ENCODE peak calls at places on chromosomes 2 and 18, in four cellular contexts. One of them, this sample, is unnamed.

GRCh38 chr2:37713258-37713700 is 41.8 kb upstream of the CDC42EP3 start:
- DNase-seq in thoracic aorta: no peak
- DNase-seq in CD4-positive, alpha-beta memory T cell: no peak
- DNase-seq in NCI-H82: no peak
- DNase-seq in this sample: no peak

GRCh38 chr18:51236225-51236624 is 38.7 kb upstream of the MEX3C start:
- DNase-seq in NCI-H82: no peak
- DNase-seq in CD4-positive, alpha-beta memory T cell: no peak
- DNase-seq in thoracic aorta: no peak
- DNase-seq in this sample: no peak

GRCh38 chr18:29383311-29384273 is 1206.7 kb upstream of the CDH2 start:
- DNase-seq in thoracic aorta: no peak
- DNase-seq in NCI-H82: peak
- DNase-seq in CD4-positive, alpha-beta memory T cell: no peak
- DNase-seq in this sample: no peak

GRCh38 chr2:117980783-117981676 is 32.8 kb downstream of the CCDC93 start:
- DNase-seq in CD4-positive, alpha-beta memory T cell: no peak
- DNase-seq in thoracic aorta: no peak
- DNase-seq in NCI-H82: no peak
- DNase-seq in this sample: no peak

GRCh38 chr2:101619191-101619591 is 78.3 kb upstream of the MAP4K4 start:
- DNase-seq in thoracic aorta: no peak
- DNase-seq in NCI-H82: no peak
- DNase-seq in CD4-positive, alpha-beta memory T cell: no peak
- DNase-seq in this sample: no peak

GRCh38 chr2:44139741-44140140 is 28.9 kb upstream of the PPM1B start:
- DNase-seq in thoracic aorta: no peak
- DNase-seq in NCI-H82: no peak
- DNase-seq in CD4-positive, alpha-beta memory T cell: no peak
- DNase-seq in this sample: no peak

GRCh38 chr2:9174771-9175441 is 31.7 kb upstream of the ASAP2 start:
- DNase-seq in NCI-H82: no peak
- DNase-seq in CD4-positive, alpha-beta memory T cell: no peak
- DNase-seq in thoracic aorta: no peak
- DNase-seq in this sample: no peak

GRCh38 chr2:153986488-153987229 is 114.9 kb downstream of the GALNT13 start:
- DNase-seq in CD4-positive, alpha-beta memory T cell: no peak
- DNase-seq in thoracic aorta: no peak
- DNase-seq in NCI-H82: peak
- DNase-seq in this sample: no peak

GRCh38 chr2:120765911-120766757 is 30.5 kb downstream of the GLI2 start:
- DNase-seq in thoracic aorta: peak
- DNase-seq in NCI-H82: no peak
- DNase-seq in CD4-positive, alpha-beta memory T cell: no peak
- DNase-seq in this sample: peak

GRCh38 chr18:6279308-6279707 is 135.4 kb downstream of the L3MBTL4 start:
- DNase-seq in CD4-positive, alpha-beta memory T cell: no peak
- DNase-seq in NCI-H82: no peak
- DNase-seq in thoracic aorta: no peak
- DNase-seq in this sample: no peak

GRCh38 chr2:240573071-240573515 is 4.8 kb downstream of the RNPEPL1 start:
- DNase-seq in thoracic aorta: no peak
- DNase-seq in NCI-H82: no peak
- DNase-seq in CD4-positive, alpha-beta memory T cell: peak
- DNase-seq in this sample: no peak

GRCh38 chr2:168365094-168365621 is 90.9 kb upstream of the CERS6 start:
- DNase-seq in thoracic aorta: no peak
- DNase-seq in CD4-positive, alpha-beta memory T cell: no peak
- DNase-seq in NCI-H82: no peak
- DNase-seq in this sample: no peak

GRCh38 chr2:20241973-20242726 is 17.2 kb upstream of the SDC1 start:
- DNase-seq in CD4-positive, alpha-beta memory T cell: no peak
- DNase-seq in thoracic aorta: no peak
- DNase-seq in NCI-H82: no peak
- DNase-seq in this sample: no peak

GRCh38 chr2:15890936-15891905 is 49.1 kb upstream of the MYCN start:
- DNase-seq in CD4-positive, alpha-beta memory T cell: no peak
- DNase-seq in thoracic aorta: no peak
- DNase-seq in NCI-H82: no peak
- DNase-seq in this sample: no peak

GRCh38 chr18:55290898-55291297 is 297.1 kb downstream of the TCF4 start:
- DNase-seq in NCI-H82: no peak
- DNase-seq in thoracic aorta: no peak
- DNase-seq in CD4-positive, alpha-beta memory T cell: no peak
- DNase-seq in this sample: no peak

GRCh38 chr2:37907480-37908070 is 17.5 kb upstream of the RMDN2 start:
- DNase-seq in NCI-H82: no peak
- DNase-seq in CD4-positive, alpha-beta memory T cell: no peak
- DNase-seq in thoracic aorta: no peak
- DNase-seq in this sample: no peak

GRCh38 chr18:36321636-36322407 is 24.3 kb downstream of the FHOD3 start:
- DNase-seq in CD4-positive, alpha-beta memory T cell: no peak
- DNase-seq in NCI-H82: no peak
- DNase-seq in thoracic aorta: no peak
- DNase-seq in this sample: no peak

GRCh38 chr2:73776381-73776780 is 3.5 kb downstream of the DUSP11 start:
- DNase-seq in thoracic aorta: no peak
- DNase-seq in NCI-H82: no peak
- DNase-seq in CD4-positive, alpha-beta memory T cell: no peak
- DNase-seq in this sample: no peak

GRCh38 chr2:176534798-176535479 is 265.7 kb downstream of the MTX2 start:
- DNase-seq in CD4-positive, alpha-beta memory T cell: no peak
- DNase-seq in NCI-H82: no peak
- DNase-seq in thoracic aorta: no peak
- DNase-seq in this sample: no peak

GRCh38 chr2:203532957-203533695 is 2.0 kb downstream of the RAPH1 start:
- DNase-seq in NCI-H82: peak
- DNase-seq in CD4-positive, alpha-beta memory T cell: no peak
- DNase-seq in thoracic aorta: no peak
- DNase-seq in this sample: no peak

GRCh38 chr2:197101519-197101918 is 175.0 kb upstream of the PGAP1 start:
- DNase-seq in thoracic aorta: no peak
- DNase-seq in NCI-H82: no peak
- DNase-seq in CD4-positive, alpha-beta memory T cell: no peak
- DNase-seq in this sample: no peak

GRCh38 chr2:70039366-70039765 is 47.9 kb upstream of the PCBP1 start:
- DNase-seq in NCI-H82: peak
- DNase-seq in CD4-positive, alpha-beta memory T cell: no peak
- DNase-seq in thoracic aorta: no peak
- DNase-seq in this sample: no peak

GRCh38 chr18:1708006-1708405 is 803.3 kb downstream of the ADCYAP1 start:
- DNase-seq in NCI-H82: no peak
- DNase-seq in CD4-positive, alpha-beta memory T cell: no peak
- DNase-seq in thoracic aorta: no peak
- DNase-seq in this sample: no peak

GRCh38 chr2:220296174-220296573 is 668.7 kb downstream of the SLC4A3 start:
- DNase-seq in thoracic aorta: no peak
- DNase-seq in NCI-H82: peak
- DNase-seq in CD4-positive, alpha-beta memory T cell: no peak
- DNase-seq in this sample: no peak

GRCh38 chr2:45009303-45009927 is at the start of gene SIX2:
- DNase-seq in NCI-H82: peak
- DNase-seq in thoracic aorta: peak
- DNase-seq in CD4-positive, alpha-beta memory T cell: no peak
- DNase-seq in this sample: peak

GRCh38 chr2:137705296-137705695 is 259.0 kb upstream of the HNMT start:
- DNase-seq in NCI-H82: no peak
- DNase-seq in thoracic aorta: no peak
- DNase-seq in CD4-positive, alpha-beta memory T cell: no peak
- DNase-seq in this sample: no peak

GRCh38 chr2:240346015-240346752 is 89.3 kb upstream of the GPC1 start:
- DNase-seq in thoracic aorta: no peak
- DNase-seq in NCI-H82: no peak
- DNase-seq in CD4-positive, alpha-beta memory T cell: no peak
- DNase-seq in this sample: no peak

GRCh38 chr2:190088917-190089316 is 26.4 kb upstream of the MSTN start:
- DNase-seq in thoracic aorta: no peak
- DNase-seq in CD4-positive, alpha-beta memory T cell: no peak
- DNase-seq in NCI-H82: peak
- DNase-seq in this sample: peak

GRCh38 chr2:191626497-191627151 is 51.3 kb upstream of the NABP1 start:
- DNase-seq in NCI-H82: no peak
- DNase-seq in thoracic aorta: no peak
- DNase-seq in CD4-positive, alpha-beta memory T cell: no peak
- DNase-seq in this sample: no peak

GRCh38 chr2:240465268-240465764 is 29.9 kb downstream of the GPC1 start:
- DNase-seq in CD4-positive, alpha-beta memory T cell: peak
- DNase-seq in thoracic aorta: peak
- DNase-seq in NCI-H82: no peak
- DNase-seq in this sample: peak

GRCh38 chr2:98757904-98758421 is 27.0 kb upstream of the MGAT4A start:
- DNase-seq in NCI-H82: no peak
- DNase-seq in CD4-positive, alpha-beta memory T cell: peak
- DNase-seq in thoracic aorta: peak
- DNase-seq in this sample: no peak

This sample was measured in ascending aorta.